ENCODE peak calls at places on chromosomes 4 and X, in ten cellular contexts. R is sigmoid colon, W is K562, B is ovary, X is A549, O is tibial nerve, T is stomach, Q is HepG2, N is GM12878, D is upper lobe of left lung. S is an unnamed sample.

GRCh38 chr4:113901994-113902787 is 77.3 kb downstream of the ARSJ start:
- DNase-seq in N (no peak), O (no peak), X (no peak), D (no peak), W (no peak), T (peak), Q (peak), R (no peak), B (no peak), S (peak)

GRCh38 chr4:32025840-32026459 is 1305.8 kb downstream of the PCDH7 start:
- DNase-seq in B (no peak), N (no peak), X (peak), O (no peak), T (no peak), R (no peak), D (no peak), Q (no peak), W (no peak), S (peak)

GRCh38 chr4:151031831-151032605 is 16.9 kb upstream of the LRBA start:
- DNase-seq in W (peak), X (no peak), R (no peak), B (no peak), Q (no peak), T (no peak), O (no peak), N (peak), D (no peak), S (no peak)

GRCh38 chr4:184163813-184164212 is 53.9 kb downstream of the ENPP6 start:
- DNase-seq in N (no peak), R (no peak), B (no peak), O (no peak), W (peak), T (peak), Q (peak), X (peak), D (no peak), S (peak)

GRCh38 chr4:5050520-5050955 is 742 bp upstream of the STK32B start:
- DNase-seq in W (peak), O (peak), N (no peak), T (peak), B (peak), D (peak), Q (peak), R (peak), X (peak), S (peak)

GRCh38 chr4:163109967-163110366 is 56.7 kb downstream of the NAF1 start:
- DNase-seq in N (no peak), T (no peak), Q (no peak), B (no peak), X (no peak), R (no peak), W (no peak), D (no peak), O (no peak), S (no peak)

GRCh38 chr4:65845169-65845568 is 174.9 kb upstream of the EPHA5 start:
- DNase-seq in Q (no peak), T (no peak), B (no peak), X (no peak), W (no peak), O (no peak), D (no peak), R (no peak), N (no peak), S (no peak)

GRCh38 chr4:80266267-80266901 is at the start of gene FGF5:
- DNase-seq in W (peak), N (no peak), B (no peak), T (no peak), O (no peak), X (no peak), D (peak), R (peak), Q (no peak), S (peak)

GRCh38 chr4:5524451-5524850 is 183.9 kb downstream of the EVC2 start:
- DNase-seq in X (no peak), Q (no peak), O (no peak), D (no peak), B (no peak), R (no peak), T (no peak), N (no peak), W (no peak), S (no peak)

GRCh38 chr4:7304436-7304835 is 112.1 kb downstream of the SORCS2 start:
- DNase-seq in Q (no peak), R (no peak), T (no peak), O (no peak), X (no peak), D (no peak), B (no peak), W (no peak), N (no peak), S (no peak)

GRCh38 chr4:20506827-20507226 is 193.4 kb upstream of the PACRGL start:
- DNase-seq in D (no peak), T (no peak), W (no peak), O (no peak), X (no peak), R (no peak), Q (no peak), N (no peak), B (no peak), S (no peak)

GRCh38 chr4:185634066-185634652 is 98.9 kb upstream of the PDLIM3 start:
- DNase-seq in R (no peak), D (no peak), O (no peak), X (no peak), Q (peak), N (no peak), B (no peak), T (no peak), W (peak), S (no peak)

GRCh38 chr4:123821861-123822260 is 425.3 kb downstream of the SPRY1 start:
- DNase-seq in O (no peak), D (no peak), W (no peak), B (no peak), Q (peak), R (no peak), N (no peak), T (no peak), X (no peak), S (no peak)

GRCh38 chr4:56821394-56822263 is at the start of gene SPINK2:
- DNase-seq in R (no peak), T (peak), X (peak), W (peak), Q (no peak), D (peak), N (no peak), B (no peak), O (no peak), S (peak)

GRCh38 chr4:100372432-100372831 is 145.4 kb downstream of the EMCN start:
- DNase-seq in T (no peak), Q (peak), W (no peak), X (peak), O (no peak), N (no peak), R (no peak), D (no peak), B (no peak), S (no peak)

GRCh38 chr4:185265942-185266341 is 56.5 kb downstream of the SNX25 start:
- DNase-seq in B (no peak), X (no peak), T (no peak), O (no peak), Q (no peak), D (no peak), W (no peak), N (peak), R (no peak), S (no peak)

GRCh38 chrX:65667503-65668355 is at the start of gene MSN:
- DNase-seq in X (peak), O (peak), Q (no peak), R (peak), W (peak), T (peak), D (peak), N (no peak), B (peak), S (peak)
- TF ChIP-seq POLR2A in X (peak), O (peak), Q (no peak), R (peak), W (peak), T (no peak), D (no peak), N (peak), B (peak), S (peak)

DNA sequence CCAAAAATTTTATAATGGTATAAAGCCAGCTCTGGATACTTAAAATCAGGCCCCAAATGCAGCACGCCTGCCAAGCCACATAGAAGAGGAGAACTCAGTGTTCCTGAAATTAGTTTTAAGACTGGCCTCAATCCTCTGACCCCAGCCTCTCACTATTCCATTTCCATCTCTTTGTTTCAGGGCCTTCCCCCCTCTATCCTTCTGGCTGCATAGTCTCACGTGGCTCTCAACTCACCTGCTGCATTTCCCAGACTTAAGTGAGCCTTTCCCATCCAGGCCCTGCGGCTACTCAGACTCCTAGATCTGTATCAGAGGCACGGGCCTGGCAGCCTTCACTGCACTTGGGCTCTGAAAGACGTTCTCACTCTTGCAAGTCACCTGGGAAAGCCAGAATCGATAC is 5.2 kb upstream of the CBR4 start:
- DNase-seq in O (no peak), B (peak), Q (no peak), X (no peak), T (peak), D (no peak), R (no peak), N (no peak), W (no peak), S (no peak)
- TF ChIP-seq EP300 in O (no peak), B (no peak), Q (no peak), X (no peak), T (no peak), D (no peak), R (no peak), N (no peak), W (no peak), S (no peak)

GRCh38 chr4:3462790-3463415 is at the start of gene DOK7:
- DNase-seq in O (no peak), X (no peak), B (no peak), W (peak), D (peak), Q (no peak), R (no peak), N (no peak), T (peak), S (no peak)
- TF ChIP-seq POLR2A in O (no peak), X (no peak), B (no peak), W (no peak), D (no peak), Q (no peak), R (no peak), N (no peak), T (no peak), S (no peak)

GRCh38 chr4:109389367-109390118 is 44.1 kb upstream of the SEC24B start:
- DNase-seq in R (no peak), O (no peak), N (peak), T (no peak), D (no peak), B (peak), Q (peak), W (no peak), X (no peak), S (no peak)
- TF ChIP-seq EP300 in R (no peak), O (no peak), N (no peak), T (no peak), D (no peak), B (no peak), Q (no peak), W (no peak), X (no peak), S (no peak)